ENCODE peak calls at places on chromosomes 7 and 10, in four cellular contexts. One of them, this sample, is unnamed. For H3K9me3, the result is how much of the 10 kb centered on the place peaks cover.

GRCh38 chr7:46072722-46073121 is 151.7 kb upstream of the IGFBP3 start:
- DNase-seq in neural progenitor cell: no peak
- DNase-seq in psoas muscle: no peak
- DNase-seq in neuronal stem cell: no peak
- DNase-seq in this sample: no peak

GRCh38 chr10:61304751-61305150 is 148.4 kb downstream of the TMEM26 start:
- DNase-seq in neural progenitor cell: no peak
- DNase-seq in psoas muscle: no peak
- DNase-seq in neuronal stem cell: no peak
- DNase-seq in this sample: no peak

GRCh38 chr10:12777840-12778585 is 223.5 kb downstream of the CCDC3 start:
- DNase-seq in neural progenitor cell: no peak
- DNase-seq in psoas muscle: peak
- DNase-seq in neuronal stem cell: no peak
- DNase-seq in this sample: no peak

GRCh38 chr7:36082910-36083309 is 70.1 kb upstream of the EEPD1 start:
- DNase-seq in neural progenitor cell: peak
- DNase-seq in psoas muscle: no peak
- DNase-seq in neuronal stem cell: no peak
- DNase-seq in this sample: no peak

GRCh38 chr7:144087230-144087629 is 1.2 kb downstream of the OR2A12 start:
- DNase-seq in neural progenitor cell: no peak
- DNase-seq in psoas muscle: no peak
- DNase-seq in neuronal stem cell: no peak
- DNase-seq in this sample: no peak

GRCh38 chr7:157018997-157019591 is 8.6 kb upstream of the MNX1 start:
- DNase-seq in neural progenitor cell: peak
- DNase-seq in psoas muscle: no peak
- DNase-seq in neuronal stem cell: no peak
- DNase-seq in this sample: no peak

GRCh38 chr10:124351481-124352220 is 67.1 kb downstream of the OAT start:
- DNase-seq in neural progenitor cell: no peak
- DNase-seq in psoas muscle: peak
- DNase-seq in neuronal stem cell: no peak
- DNase-seq in this sample: no peak

GRCh38 chr7:74027683-74028320 is at the start of gene ELN:
- DNase-seq in neural progenitor cell: peak
- DNase-seq in psoas muscle: peak
- DNase-seq in neuronal stem cell: no peak
- DNase-seq in this sample: peak

GRCh38 chr10:30284860-30285594 is 64.1 kb downstream of the MTPAP start:
- DNase-seq in neural progenitor cell: no peak
- DNase-seq in psoas muscle: no peak
- DNase-seq in neuronal stem cell: no peak
- DNase-seq in this sample: no peak

GRCh38 chr7:156222151-156222550 is 409.9 kb upstream of the SHH start:
- DNase-seq in neural progenitor cell: no peak
- DNase-seq in psoas muscle: no peak
- DNase-seq in neuronal stem cell: no peak
- DNase-seq in this sample: no peak

GRCh38 chr7:151581741-151582140 is 62.0 kb upstream of the RHEB start:
- DNase-seq in neural progenitor cell: no peak
- DNase-seq in psoas muscle: no peak
- DNase-seq in neuronal stem cell: no peak
- DNase-seq in this sample: no peak

GRCh38 chr10:111207525-111207924 is 130.7 kb downstream of the ADRA2A start:
- DNase-seq in neural progenitor cell: peak
- DNase-seq in psoas muscle: no peak
- DNase-seq in neuronal stem cell: no peak
- DNase-seq in this sample: no peak

GRCh38 chr10:104348601-104349000 is 5.0 kb upstream of the CFAP58 start:
- DNase-seq in neural progenitor cell: no peak
- DNase-seq in psoas muscle: no peak
- DNase-seq in neuronal stem cell: no peak
- DNase-seq in this sample: no peak

GRCh38 chr10:21888959-21889358 is 114.6 kb downstream of the DNAJC1 start:
- DNase-seq in neural progenitor cell: no peak
- DNase-seq in psoas muscle: no peak
- DNase-seq in neuronal stem cell: no peak
- DNase-seq in this sample: no peak

GRCh38 chr10:95798307-95798850 is 42.4 kb downstream of the ENTPD1 start:
- DNase-seq in neural progenitor cell: no peak
- DNase-seq in psoas muscle: no peak
- DNase-seq in neuronal stem cell: no peak
- DNase-seq in this sample: no peak

GRCh38 chr7:91288208-91288824 is 24.1 kb downstream of the FZD1 start:
- DNase-seq in neural progenitor cell: peak
- DNase-seq in psoas muscle: no peak
- DNase-seq in neuronal stem cell: no peak
- DNase-seq in this sample: no peak

GRCh38 chr10:106898441-106898840 is 266.1 kb downstream of the SORCS1 start:
- DNase-seq in neural progenitor cell: no peak
- DNase-seq in psoas muscle: no peak
- DNase-seq in neuronal stem cell: no peak
- DNase-seq in this sample: no peak

GRCh38 chr10:60237977-60238376 is 151.7 kb downstream of the ANK3 start:
- DNase-seq in neural progenitor cell: no peak
- DNase-seq in psoas muscle: no peak
- DNase-seq in neuronal stem cell: no peak
- DNase-seq in this sample: no peak

GRCh38 chr10:124091646-124092269 is 1.6 kb downstream of the CHST15 start:
- DNase-seq in neural progenitor cell: peak
- DNase-seq in psoas muscle: peak
- DNase-seq in neuronal stem cell: peak
- DNase-seq in this sample: peak

GRCh38 chr10:27542812-27543211 is 38.7 kb downstream of the RAB18 start:
- DNase-seq in neural progenitor cell: no peak
- DNase-seq in psoas muscle: no peak
- DNase-seq in neuronal stem cell: no peak
- DNase-seq in this sample: no peak

GRCh38 chr10:58302259-58302658 is 32.5 kb upstream of the UBE2D1 start:
- DNase-seq in neural progenitor cell: no peak
- DNase-seq in psoas muscle: no peak
- DNase-seq in neuronal stem cell: no peak
- DNase-seq in this sample: no peak

GRCh38 chr7:157468221-157469111 is 131.7 kb downstream of the DNAJB6 start:
- DNase-seq in neural progenitor cell: no peak
- DNase-seq in psoas muscle: no peak
- DNase-seq in neuronal stem cell: no peak
- DNase-seq in this sample: no peak

GRCh38 chr7:44650772-44651171 is 44.3 kb downstream of the OGDH start:
- DNase-seq in neural progenitor cell: no peak
- DNase-seq in psoas muscle: no peak
- DNase-seq in neuronal stem cell: no peak
- DNase-seq in this sample: peak

GRCh38 chr10:120735773-120736371 is 115.3 kb upstream of the WDR11 start:
- DNase-seq in neural progenitor cell: no peak
- DNase-seq in psoas muscle: no peak
- DNase-seq in neuronal stem cell: no peak
- DNase-seq in this sample: no peak

GRCh38 chr10:71685554-71686202 is 33.9 kb downstream of the C10orf105 start:
- DNase-seq in neural progenitor cell: peak
- DNase-seq in psoas muscle: peak
- DNase-seq in neuronal stem cell: no peak
- DNase-seq in this sample: no peak

GRCh38 chr10:95290801-95291633 is at the start of gene PDLIM1:
- DNase-seq in neural progenitor cell: peak
- DNase-seq in psoas muscle: peak
- DNase-seq in neuronal stem cell: no peak
- DNase-seq in this sample: peak

GRCh38 chr10:120543291-120543690 is 86.3 kb downstream of the PLPP4 start:
- DNase-seq in neural progenitor cell: no peak
- DNase-seq in psoas muscle: no peak
- DNase-seq in neuronal stem cell: no peak
- DNase-seq in this sample: no peak

GRCh38 chr7:82729172-82730030 is 285.8 kb upstream of the CACNA2D1 start:
- DNase-seq in neural progenitor cell: peak
- DNase-seq in psoas muscle: no peak
- DNase-seq in neuronal stem cell: peak
- DNase-seq in this sample: no peak

GRCh38 chr10:124648738-124649137 is 95.4 kb downstream of the FAM53B start:
- DNase-seq in neural progenitor cell: no peak
- DNase-seq in psoas muscle: peak
- DNase-seq in neuronal stem cell: no peak
- DNase-seq in this sample: no peak

GRCh38 chr10:56632537-56632936 is 271.5 kb upstream of the ZWINT start:
- DNase-seq in neural progenitor cell: no peak
- DNase-seq in psoas muscle: no peak
- DNase-seq in neuronal stem cell: no peak
- DNase-seq in this sample: no peak

GRCh38 chr10:63528084-63528744 is 7.0 kb downstream of the REEP3 start:
- DNase-seq in neural progenitor cell: no peak
- DNase-seq in psoas muscle: no peak
- DNase-seq in neuronal stem cell: no peak
- DNase-seq in this sample: no peak

GRCh38 chr10:118394557-118395194 is 52.6 kb upstream of the FAM204A start:
- DNase-seq in neural progenitor cell: no peak
- DNase-seq in psoas muscle: no peak
- DNase-seq in neuronal stem cell: no peak
- DNase-seq in this sample: no peak

GRCh38 chr10:122435212-122435827 is 19.1 kb upstream of the ARMS2 start:
- DNase-seq in neural progenitor cell: peak
- DNase-seq in psoas muscle: no peak
- DNase-seq in neuronal stem cell: peak
- DNase-seq in this sample: no peak

DNA sequence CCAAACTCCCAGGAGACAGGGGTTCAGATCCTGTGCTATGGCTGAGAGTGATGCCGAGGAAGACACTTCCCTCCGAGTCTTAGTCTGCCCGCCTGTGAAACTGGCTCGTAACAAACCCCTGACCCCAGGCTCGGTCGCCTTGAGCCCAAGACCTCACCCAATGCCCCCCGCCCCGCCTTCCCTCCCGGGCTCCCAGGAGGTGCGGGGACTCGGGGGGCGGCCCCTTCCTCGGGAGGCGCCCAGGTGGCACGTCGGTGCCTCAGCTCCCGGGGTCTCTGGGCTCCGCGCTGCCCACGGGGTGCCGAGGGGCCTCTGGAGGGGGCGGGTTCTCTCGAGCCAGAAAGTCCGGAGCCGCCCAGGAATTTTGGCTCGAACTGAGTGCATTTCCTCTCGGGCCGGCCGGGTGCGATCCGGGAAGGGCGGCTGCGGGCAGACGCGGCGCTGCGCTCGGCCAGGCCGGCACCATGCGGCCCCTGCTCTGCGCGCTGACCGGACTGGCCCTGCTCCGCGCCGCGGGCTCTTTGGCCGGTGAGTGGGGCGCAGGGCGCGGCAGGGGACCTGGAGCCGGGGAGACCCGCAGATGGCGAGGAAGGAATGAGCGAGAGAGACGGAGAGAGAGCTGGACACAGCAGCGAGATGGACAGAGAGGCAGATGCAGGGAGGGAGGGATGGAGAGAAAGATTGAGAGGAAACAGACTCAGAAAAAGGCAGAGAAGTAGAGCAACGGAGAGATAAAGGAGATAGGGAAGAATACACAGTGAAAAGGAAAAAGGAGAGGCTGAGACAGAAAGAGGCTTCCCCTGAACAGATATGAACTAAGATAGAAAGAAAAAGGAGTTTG is at the start of gene PLAC9:
- DNase-seq in neural progenitor cell: peak
- DNase-seq in psoas muscle: peak
- DNase-seq in neuronal stem cell: peak
- DNase-seq in this sample: no peak
- H3K4me3 ChIP-seq in neural progenitor cell: peak
- H3K4me3 ChIP-seq in psoas muscle: peak
- H3K4me3 ChIP-seq in neuronal stem cell: peak
- H3K4me3 ChIP-seq in this sample: peak

GRCh38 chr10:114957673-114958072 is 19.7 kb downstream of the TRUB1 start:
- DNase-seq in neural progenitor cell: no peak
- DNase-seq in psoas muscle: no peak
- DNase-seq in neuronal stem cell: no peak
- DNase-seq in this sample: no peak

GRCh38 chr10:114957122-114957521 is 19.1 kb downstream of the TRUB1 start:
- DNase-seq in neural progenitor cell: no peak
- DNase-seq in psoas muscle: no peak
- DNase-seq in neuronal stem cell: no peak
- DNase-seq in this sample: no peak

GRCh38 chr10:114953047-114953446 is 15.1 kb downstream of the TRUB1 start:
- DNase-seq in neural progenitor cell: no peak
- DNase-seq in psoas muscle: no peak
- DNase-seq in neuronal stem cell: no peak
- DNase-seq in this sample: no peak

GRCh38 chr10:114955984-114956383 is 18.0 kb downstream of the TRUB1 start:
- DNase-seq in neural progenitor cell: no peak
- DNase-seq in psoas muscle: no peak
- DNase-seq in neuronal stem cell: no peak
- DNase-seq in this sample: no peak

GRCh38 chr10:114956466-114956865 is 18.5 kb downstream of the TRUB1 start:
- DNase-seq in neural progenitor cell: no peak
- DNase-seq in psoas muscle: no peak
- DNase-seq in neuronal stem cell: no peak
- DNase-seq in this sample: no peak
- H3K27ac ChIP-seq in neural progenitor cell: no peak
- H3K27ac ChIP-seq in psoas muscle: no peak
- H3K27ac ChIP-seq in neuronal stem cell: no peak
- H3K27ac ChIP-seq in this sample: no peak

GRCh38 chr10:130352291-130352645 is 216.1 kb downstream of the GLRX3 start:
- DNase-seq in neural progenitor cell: peak
- DNase-seq in psoas muscle: no peak
- DNase-seq in neuronal stem cell: no peak
- DNase-seq in this sample: peak

GRCh38 chr10:130354555-130354954 is 218.4 kb downstream of the GLRX3 start:
- DNase-seq in neural progenitor cell: no peak
- DNase-seq in psoas muscle: no peak
- DNase-seq in neuronal stem cell: no peak
- DNase-seq in this sample: no peak

GRCh38 chr10:130351466-130352290 is 215.5 kb downstream of the GLRX3 start:
- DNase-seq in neural progenitor cell: no peak
- DNase-seq in psoas muscle: no peak
- DNase-seq in neuronal stem cell: no peak
- DNase-seq in this sample: no peak

GRCh38 chr10:130354976-130355795 is 219.0 kb downstream of the GLRX3 start:
- DNase-seq in neural progenitor cell: no peak
- DNase-seq in psoas muscle: no peak
- DNase-seq in neuronal stem cell: no peak
- DNase-seq in this sample: peak

GRCh38 chr10:130353928-130354327 is 217.7 kb downstream of the GLRX3 start:
- DNase-seq in neural progenitor cell: no peak
- DNase-seq in psoas muscle: no peak
- DNase-seq in neuronal stem cell: no peak
- DNase-seq in this sample: no peak
- H3K9me3 ChIP-seq in neural progenitor cell: under half
- H3K9me3 ChIP-seq in psoas muscle: under half
- H3K9me3 ChIP-seq in neuronal stem cell: under half
- H3K9me3 ChIP-seq in this sample: under half

DNA sequence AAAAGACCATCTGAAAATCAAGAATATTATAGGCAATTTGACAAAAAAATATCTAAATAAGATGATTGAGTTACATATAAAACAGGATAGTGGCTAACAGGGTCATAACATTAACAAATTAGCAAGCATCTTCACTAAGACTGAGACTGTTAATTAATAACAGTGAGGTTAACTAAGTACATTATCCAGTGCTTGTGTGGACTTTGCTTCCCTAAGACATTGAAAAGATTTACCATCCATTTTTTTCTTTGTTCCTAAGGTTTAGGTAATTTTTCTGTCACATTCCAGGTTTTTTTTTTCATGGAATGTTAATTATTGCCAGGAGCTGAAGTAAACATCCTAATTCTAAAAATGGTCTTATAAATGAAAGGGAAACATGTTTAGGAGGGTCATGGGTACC is 227.6 kb downstream of the ANKRD7 start:
- DNase-seq in neural progenitor cell: no peak
- DNase-seq in psoas muscle: no peak
- DNase-seq in neuronal stem cell: no peak
- DNase-seq in this sample: no peak
- H3K4me3 ChIP-seq in neural progenitor cell: no peak
- H3K4me3 ChIP-seq in psoas muscle: no peak
- H3K4me3 ChIP-seq in neuronal stem cell: no peak
- H3K4me3 ChIP-seq in this sample: no peak